ENCODE peak calls at places on chromosomes 16 and 17, in nine cellular contexts. U, J, K, S, N, F, R, Y and Q are unnamed samples.

GRCh38 chr17:41650794-41651624 is 26.6 kb upstream of the KRT17 start:
- DNase-seq in U (no peak), J (no peak), K (no peak), S (no peak), N (no peak), F (no peak), R (no peak), Y (no peak), Q (no peak)

GRCh38 chr17:65830356-65830755 is 268.9 kb upstream of the AXIN2 start:
- DNase-seq in U (no peak), J (no peak), K (no peak), S (no peak), N (no peak), F (no peak), R (no peak), Y (no peak), Q (no peak)

GRCh38 chr17:80880650-80880989 is 111.0 kb upstream of the CHMP6 start:
- DNase-seq in U (no peak), J (no peak), K (no peak), S (no peak), N (no peak), F (no peak), R (no peak), Y (no peak), Q (no peak)

GRCh38 chr17:39573447-39574298 is 34.0 kb downstream of the NEUROD2 start:
- DNase-seq in U (no peak), J (peak), K (peak), S (peak), N (peak), F (peak), R (no peak), Y (peak), Q (peak)

GRCh38 chr17:44998646-44999045 is 30.5 kb upstream of the C1QL1 start:
- DNase-seq in U (no peak), J (no peak), K (no peak), S (no peak), N (no peak), F (no peak), R (no peak), Y (no peak), Q (no peak)

GRCh38 chr17:17191346-17191792 is 14.8 kb downstream of the PLD6 start:
- DNase-seq in U (no peak), J (no peak), K (no peak), S (peak), N (no peak), F (peak), R (peak), Y (no peak), Q (peak)

GRCh38 chr17:20009302-20010098 is at the start of gene SPECC1:
- DNase-seq in U (peak), J (no peak), K (no peak), S (no peak), N (peak), F (peak), R (no peak), Y (peak), Q (peak)

GRCh38 chr16:1275791-1276579 is 20.1 kb downstream of the TPSD1 start:
- DNase-seq in U (no peak), J (no peak), K (no peak), S (no peak), N (no peak), F (no peak), R (no peak), Y (no peak), Q (no peak)

GRCh38 chr16:65905326-65905725 is 461.2 kb upstream of the CDH5 start:
- DNase-seq in U (no peak), J (no peak), K (no peak), S (no peak), N (no peak), F (no peak), R (no peak), Y (no peak), Q (no peak)

GRCh38 chr17:82859431-82860403 is 19.9 kb upstream of the ZNF750 start:
- DNase-seq in U (peak), J (peak), K (peak), S (peak), N (peak), F (peak), R (peak), Y (peak), Q (peak)

GRCh38 chr17:1229354-1229890 is 40.8 kb upstream of the BHLHA9 start:
- DNase-seq in U (peak), J (no peak), K (no peak), S (no peak), N (peak), F (peak), R (no peak), Y (no peak), Q (peak)

GRCh38 chr17:66939461-66940114 is 24.9 kb upstream of the CACNG4 start:
- DNase-seq in U (no peak), J (no peak), K (no peak), S (no peak), N (no peak), F (no peak), R (no peak), Y (no peak), Q (no peak)

GRCh38 chr17:82114872-82115271 is 16.8 kb upstream of the FASN start:
- DNase-seq in U (no peak), J (no peak), K (no peak), S (no peak), N (no peak), F (no peak), R (no peak), Y (no peak), Q (no peak)

GRCh38 chr17:76124582-76125390 is 16.3 kb downstream of the FOXJ1 start:
- DNase-seq in U (no peak), J (no peak), K (no peak), S (no peak), N (no peak), F (peak), R (no peak), Y (no peak), Q (no peak)

GRCh38 chr16:25693621-25694020 is 1.9 kb downstream of the HS3ST4 start:
- DNase-seq in U (no peak), J (no peak), K (no peak), S (no peak), N (no peak), F (no peak), R (no peak), Y (no peak), Q (no peak)